ENCODE peak calls at places on chromosomes 6 and 20, in nine cellular contexts. G is skeletal muscle cell, C is hippocampal formation, M is fibroblast of the conjunctiva, P is fibroblast of mammary gland, W is head of caudate nucleus, U is HuH-7.5, E is NCI-H1105 treated with DMSO at 0.1 percent for 48 hours, K is B cell. J is an unnamed sample.

GRCh38 chr20:61646453-61646852 is 394.4 kb downstream of the CDH4 start:
- DNase-seq in G (no peak), C (no peak), M (no peak), P (no peak), W (no peak), U (no peak), E (no peak), K (no peak), J (no peak)

GRCh38 chr6:167469101-167469500 is 144.2 kb downstream of the TTLL2 start:
- DNase-seq in G (no peak), C (no peak), M (no peak), P (no peak), W (no peak), U (no peak), E (no peak), K (no peak), J (no peak)

GRCh38 chr6:158233214-158233795 is 65.2 kb downstream of the GTF2H5 start:
- DNase-seq in G (no peak), C (no peak), M (no peak), P (no peak), W (no peak), U (peak), E (no peak), K (no peak), J (no peak)

GRCh38 chr6:84358581-84358980 is 131.1 kb upstream of the CEP162 start:
- DNase-seq in G (no peak), C (no peak), M (no peak), P (no peak), W (no peak), U (no peak), E (no peak), K (no peak), J (no peak)

GRCh38 chr6:67102743-67103142 is 1395.7 kb upstream of the EYS start:
- DNase-seq in G (no peak), C (no peak), M (no peak), P (peak), W (no peak), U (no peak), E (no peak), K (no peak), J (no peak)

GRCh38 chr20:50146732-50147662 is 6.5 kb downstream of the PEDS1 start:
- DNase-seq in G (no peak), C (no peak), M (no peak), P (no peak), W (peak), U (no peak), E (no peak), K (peak), J (no peak)

GRCh38 chr6:125753218-125753936 is 3.9 kb downstream of the HEY2 start:
- DNase-seq in G (no peak), C (peak), M (no peak), P (peak), W (no peak), U (no peak), E (peak), K (peak), J (peak)

GRCh38 chr6:39961178-39961577 is 26.9 kb upstream of the MOCS1 start:
- DNase-seq in G (peak), C (no peak), M (no peak), P (peak), W (no peak), U (no peak), E (no peak), K (no peak), J (peak)

GRCh38 chr6:53956068-53956711 is 155.1 kb upstream of the MLIP start:
- DNase-seq in G (no peak), C (peak), M (peak), P (peak), W (peak), U (peak), E (peak), K (no peak), J (peak)

GRCh38 chr20:5316188-5317158 is at the start of gene PROKR2:
- DNase-seq in G (no peak), C (no peak), M (no peak), P (no peak), W (no peak), U (no peak), E (no peak), K (no peak), J (peak)

GRCh38 chr20:32433311-32434021 is 75.3 kb downstream of the ASXL1 start:
- DNase-seq in G (no peak), C (no peak), M (no peak), P (no peak), W (no peak), U (peak), E (no peak), K (no peak), J (no peak)

GRCh38 chr6:98944598-98945011 is 3.1 kb downstream of the FBXL4 start:
- DNase-seq in G (peak), C (no peak), M (no peak), P (peak), W (no peak), U (no peak), E (no peak), K (no peak), J (peak)

GRCh38 chr6:33815854-33816253 is 12.1 kb upstream of the MLN start:
- DNase-seq in G (no peak), C (peak), M (no peak), P (peak), W (peak), U (no peak), E (peak), K (no peak), J (peak)

GRCh38 chr20:50015993-50016770 is 33.4 kb downstream of the SNAI1 start:
- DNase-seq in G (no peak), C (no peak), M (no peak), P (no peak), W (no peak), U (peak), E (no peak), K (no peak), J (peak)

GRCh38 chr6:73610444-73611275 is 43.1 kb downstream of the SLC17A5 start:
- DNase-seq in G (no peak), C (peak), M (peak), P (peak), W (no peak), U (no peak), E (peak), K (peak), J (peak)

GRCh38 chr6:49923826-49924225 is 40.1 kb downstream of the DEFB114 start:
- DNase-seq in G (no peak), C (no peak), M (no peak), P (no peak), W (no peak), U (no peak), E (peak), K (no peak), J (no peak)

GRCh38 chr20:35252037-35252461 is 25.6 kb downstream of the MMP24 start:
- DNase-seq in G (no peak), C (no peak), M (no peak), P (no peak), W (no peak), U (no peak), E (no peak), K (no peak), J (peak)

GRCh38 chr20:38250607-38251006 is 9.9 kb downstream of the KIAA1755 start:
- DNase-seq in G (no peak), C (no peak), M (no peak), P (no peak), W (no peak), U (no peak), E (no peak), K (no peak), J (no peak)

GRCh38 chr20:38373231-38373867 is 27.1 kb downstream of the LBP start:
- DNase-seq in G (no peak), C (no peak), M (no peak), P (no peak), W (no peak), U (peak), E (no peak), K (no peak), J (no peak)

GRCh38 chr20:21701171-21701876 is 4.1 kb upstream of the PAX1 start:
- DNase-seq in G (no peak), C (no peak), M (no peak), P (no peak), W (no peak), U (no peak), E (no peak), K (no peak), J (no peak)

GRCh38 chr6:41785689-41786450 is 1.6 kb upstream of the TOMM6 start:
- DNase-seq in G (no peak), C (no peak), M (no peak), P (no peak), W (peak), U (peak), E (no peak), K (no peak), J (peak)

GRCh38 chr6:6885521-6886088 is 222.2 kb upstream of the RREB1 start:
- DNase-seq in G (no peak), C (no peak), M (no peak), P (peak), W (peak), U (no peak), E (no peak), K (no peak), J (peak)

GRCh38 chr6:31710490-31711219 is 4.0 kb downstream of the LY6G6F start:
- DNase-seq in G (no peak), C (no peak), M (no peak), P (no peak), W (no peak), U (no peak), E (no peak), K (no peak), J (no peak)